ENCODE peak calls at places on chromosomes 12 and 14, in five cellular contexts. Y is suprapubic skin, M is fibroblast of mammary gland, R is lower leg skin, D is thoracic aorta. F is an unnamed sample.

GRCh38 chr14:90820958-90821357 is 4.7 kb upstream of the TTC7B start:
- DNase-seq in D (no peak), M (peak; percentile 55), R (no peak), Y (no peak), F (no peak)

GRCh38 chr14:96243785-96244184 is 12.2 kb upstream of the BDKRB1 start:
- DNase-seq in M (no peak), D (no peak), R (no peak), Y (no peak), F (no peak)

GRCh38 chr14:34766060-34766459 is 51.7 kb upstream of the CFL2 start:
- DNase-seq in Y (no peak), R (no peak), D (no peak), M (no peak), F (no peak)

GRCh38 chr12:27866382-27867101 is 86.5 kb upstream of the MANSC4 start:
- DNase-seq in D (no peak), R (no peak), Y (no peak), M (peak; percentile 47), F (no peak)

GRCh38 chr12:3158851-3159465 is 81.8 kb downstream of the TSPAN9 start:
- DNase-seq in M (peak; percentile 36), R (no peak), Y (no peak), D (peak; percentile 28), F (no peak)

GRCh38 chr12:99392091-99392850 is 255.3 kb upstream of the GARIN6 start:
- DNase-seq in Y (no peak), D (no peak), M (no peak), R (no peak), F (no peak)

GRCh38 chr14:92783813-92784431 is 10.2 kb upstream of the GOLGA5 start:
- DNase-seq in M (peak; percentile 76), D (no peak), Y (no peak), R (peak; percentile 46), F (no peak)

GRCh38 chr12:131831635-131832041 is 3.4 kb downstream of the MMP17 start:
- DNase-seq in D (no peak), M (peak; percentile 86), R (no peak), Y (no peak), F (no peak)

GRCh38 chr12:26789731-26790644 is 43.0 kb downstream of the ITPR2 start:
- DNase-seq in M (peak; percentile 70), Y (no peak), R (no peak), D (no peak), F (no peak)

GRCh38 chr12:56616244-56616643 is 13.9 kb downstream of the BAZ2A start:
- DNase-seq in D (no peak), R (no peak), M (no peak), Y (no peak), F (no peak)

GRCh38 chr12:123940627-123940966 is 32.0 kb downstream of the CCDC92 start:
- DNase-seq in D (no peak), M (no peak), R (no peak), Y (no peak), F (no peak)

GRCh38 chr14:91509083-91509877 is 830 bp downstream of the PPP4R3A start:
- DNase-seq in Y (peak; percentile 78), M (no peak), D (no peak), R (peak; percentile 32), F (no peak)

GRCh38 chr12:78672033-78672432 is 192.5 kb upstream of the SYT1 start:
- DNase-seq in R (no peak), Y (no peak), D (no peak), M (no peak), F (no peak)

GRCh38 chr12:118183711-118184110 is 47.8 kb downstream of the PEBP1 start:
- DNase-seq in Y (no peak), R (no peak), D (no peak), M (peak; percentile 37), F (no peak)

GRCh38 chr14:64410084-64410774 is 22.1 kb downstream of the MTHFD1 start:
- DNase-seq in D (no peak), Y (no peak), M (peak; percentile 51), R (no peak), F (no peak)

GRCh38 chr14:69326611-69327010 is 66.7 kb downstream of the GALNT16 start:
- DNase-seq in D (no peak), R (no peak), M (no peak), Y (peak; percentile 15), F (no peak)

GRCh38 chr14:94066089-94066676 is 14.8 kb downstream of the DDX24 start:
- DNase-seq in R (no peak), D (no peak), Y (no peak), M (no peak), F (no peak)

GRCh38 chr14:23665302-23666016 is 29.3 kb downstream of the DHRS2 start:
- DNase-seq in Y (no peak), R (no peak), D (no peak), M (peak; percentile 10), F (no peak)

GRCh38 chr14:104687601-104688504 is 1.6 kb upstream of the INF2 start:
- DNase-seq in M (peak; percentile 19), R (no peak), D (no peak), Y (no peak), F (no peak)

GRCh38 chr14:75991753-75992152 is 6.2 kb downstream of the IFT43 start:
- DNase-seq in M (peak; percentile 43), Y (no peak), R (no peak), D (no peak), F (no peak)

GRCh38 chr14:75995372-75996041 is 9.9 kb downstream of the IFT43 start:
- DNase-seq in M (peak; percentile 90), D (peak; percentile 62), R (no peak), Y (peak; percentile 74), F (no peak)

GRCh38 chr14:75996488-75996887 is 10.9 kb downstream of the IFT43 start:
- DNase-seq in Y (no peak), D (no peak), R (no peak), M (no peak), F (no peak)

GRCh38 chr14:75990297-75990696 is 4.7 kb downstream of the IFT43 start:
- DNase-seq in R (no peak), D (no peak), M (no peak), Y (no peak), F (no peak)

GRCh38 chr14:75993567-75994041 is 8.0 kb downstream of the IFT43 start:
- DNase-seq in M (no peak), D (no peak), R (no peak), Y (no peak), F (no peak)
- TF ChIP-seq CTCF in M (no peak), D (no peak), R (no peak), Y (no peak), F (no peak)

DNA sequence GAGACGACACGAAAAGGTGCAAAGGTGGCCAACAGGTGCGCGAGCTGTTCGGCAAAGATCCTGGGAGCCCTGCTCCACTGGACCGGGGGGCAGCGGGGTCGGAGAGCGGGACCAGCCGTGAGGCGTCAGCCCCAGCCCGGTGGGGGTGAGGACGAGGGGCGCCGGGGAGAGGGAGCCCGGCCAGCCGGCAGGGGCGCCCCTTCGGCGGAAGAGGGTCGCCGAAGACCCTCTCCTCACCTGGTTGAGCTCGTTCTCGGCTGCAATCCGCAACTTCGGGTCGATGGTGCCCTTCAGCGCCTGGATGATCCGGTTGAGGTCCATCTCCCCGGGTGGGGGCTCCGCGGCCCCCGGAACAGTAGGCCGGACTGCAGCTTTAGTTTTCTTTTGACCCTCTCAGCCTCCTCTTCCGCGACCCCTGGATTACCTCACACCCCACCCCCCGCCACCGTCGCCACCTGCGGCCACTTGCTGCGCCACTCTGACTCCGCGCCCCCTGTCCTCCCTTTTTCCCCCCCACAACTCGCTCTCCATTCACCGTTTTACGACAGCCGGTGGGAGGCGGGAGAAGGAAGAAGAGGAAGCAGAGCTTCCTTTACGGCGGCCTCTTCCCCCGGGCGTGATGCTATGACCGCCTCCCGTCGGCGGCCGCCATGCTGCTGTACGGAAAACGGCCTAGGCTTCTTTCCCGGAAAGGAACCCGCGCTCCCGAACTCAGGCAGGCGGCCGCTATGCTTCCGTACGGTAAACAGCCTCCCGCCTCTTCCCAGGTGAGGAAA is at the start of gene IPO8:
- DNase-seq in Y (peak; percentile 93), M (peak; percentile 88), R (peak; percentile 91), D (peak; percentile 85), F (peak; percentile 96)
- TF ChIP-seq CTCF in Y (no peak), M (peak; percentile 15), R (no peak), D (peak; percentile 20), F (peak; percentile 77)

DNA sequence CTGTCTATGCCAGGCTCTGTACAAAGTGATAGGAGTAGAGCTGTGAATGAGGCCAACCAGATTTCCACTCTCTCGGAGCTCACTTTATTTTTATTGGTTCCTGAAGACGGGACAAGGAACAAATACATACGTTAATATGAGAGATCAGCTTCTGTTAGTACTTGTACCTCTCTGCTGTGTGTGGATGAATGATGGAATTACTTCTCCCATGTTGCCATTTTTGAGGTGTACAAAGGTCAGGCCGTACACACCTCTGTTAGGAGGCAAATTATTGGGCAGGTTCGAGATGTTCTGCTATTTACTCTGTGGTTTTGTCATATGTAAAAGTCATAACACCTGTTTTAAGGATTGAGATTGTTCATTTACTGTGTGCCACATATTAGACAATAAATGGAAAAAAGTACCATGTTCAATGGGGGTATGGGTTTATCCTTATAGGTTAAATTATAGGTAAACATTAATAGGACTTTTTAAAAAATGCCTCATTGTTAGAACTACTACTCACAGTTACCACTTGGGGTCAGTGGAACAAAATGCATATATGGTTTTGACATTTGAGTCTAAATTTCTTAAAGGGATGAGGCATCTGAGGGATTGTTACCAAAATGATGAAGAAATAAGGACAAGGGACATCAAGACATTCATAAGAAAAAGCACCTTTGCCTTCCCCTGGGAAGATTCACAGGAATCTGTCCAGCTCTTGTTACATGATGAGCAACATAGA is 26.9 kb downstream of the WBP11 start:
- DNase-seq in R (no peak), Y (no peak), M (peak; percentile 44), D (no peak), F (no peak)
- TF ChIP-seq CTCF in R (no peak), Y (no peak), M (peak; percentile 37), D (peak; percentile 14), F (peak; percentile 74)

DNA sequence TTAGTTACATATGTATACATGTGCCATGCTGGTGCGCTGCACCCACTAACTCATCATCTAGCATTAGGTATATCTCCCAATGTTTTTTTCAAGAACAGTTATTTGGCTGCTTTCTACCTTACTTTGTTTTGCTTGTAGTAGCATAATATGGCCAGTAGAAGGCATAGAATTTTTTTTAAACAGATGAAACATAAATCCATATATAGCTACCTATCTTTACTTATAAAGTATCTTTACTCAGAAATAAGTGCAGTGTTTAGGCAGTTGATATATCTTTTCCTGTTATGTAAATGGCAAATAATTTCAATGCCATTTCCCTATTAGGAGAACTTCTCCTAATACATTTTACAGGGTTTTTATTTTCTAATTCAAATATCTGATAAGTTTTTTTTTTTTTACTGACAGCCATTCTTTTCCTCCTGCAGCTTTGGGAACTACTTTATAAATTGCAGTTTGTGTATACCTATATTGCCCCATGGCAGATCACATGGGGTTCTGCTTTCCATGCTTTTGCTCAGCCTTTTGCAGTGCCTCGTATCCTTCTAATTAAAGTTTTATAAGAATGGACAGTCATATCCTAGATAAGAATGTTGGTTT is 143.1 kb downstream of the PCNX1 start:
- DNase-seq in D (no peak), Y (no peak), R (no peak), M (peak; percentile 29), F (no peak)
- TF ChIP-seq CTCF in D (peak; percentile 22), Y (no peak), R (no peak), M (peak; percentile 46), F (peak; percentile 77)

DNA sequence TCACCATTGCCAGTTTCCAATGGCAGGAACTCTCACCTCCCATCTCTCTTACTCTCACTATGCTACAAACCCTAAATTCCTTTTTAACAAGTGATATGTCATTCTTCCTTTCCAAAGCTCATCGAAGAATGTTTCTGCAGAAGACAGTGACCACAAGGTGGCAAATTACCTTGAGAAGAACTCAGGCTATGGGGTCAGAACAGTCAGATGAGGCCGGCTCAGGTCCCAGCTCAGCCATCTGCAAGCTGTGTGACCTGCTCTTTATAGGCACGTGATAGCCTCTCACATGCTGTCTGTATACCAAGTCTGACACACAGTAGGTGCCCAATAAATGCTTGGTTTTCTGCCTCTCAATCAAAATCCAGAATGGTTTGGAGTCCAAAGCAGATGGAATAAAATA is 80.7 kb downstream of the FOXN3 start:
- DNase-seq in R (no peak), Y (no peak), D (no peak), M (no peak), F (no peak)
- TF ChIP-seq CTCF in R (no peak), Y (no peak), D (no peak), M (no peak), F (peak; percentile 13)

GRCh38 chr12:1915082-1915968 is 3.1 kb downstream of the CACNA2D4 start:
- DNase-seq in M (no peak), D (no peak), R (no peak), Y (no peak), F (no peak)
- TF ChIP-seq CTCF in M (no peak), D (no peak), R (no peak), Y (no peak), F (no peak)